ENCODE peak calls at places on chromosomes 4 and X, in nine cellular contexts. One of them, this sample, is unnamed.

GRCh38 chr4:68655764-68656444 is 14.5 kb downstream of the UGT2B15 start:
- DNase-seq in bronchial epithelial cell: peak; percentile 15
- DNase-seq in HL-60: no peak
- DNase-seq in tibial artery: no peak
- DNase-seq in dorsolateral prefrontal cortex: no peak
- DNase-seq in uterus: no peak
- DNase-seq in testis: no peak
- DNase-seq in tibial nerve: no peak
- DNase-seq in endothelial cell: no peak
- DNase-seq in this sample: no peak

GRCh38 chr4:137881641-137882040 is 349.3 kb upstream of the PCDH18 start:
- DNase-seq in bronchial epithelial cell: peak; percentile 5
- DNase-seq in HL-60: no peak
- DNase-seq in tibial artery: no peak
- DNase-seq in dorsolateral prefrontal cortex: no peak
- DNase-seq in uterus: no peak
- DNase-seq in testis: peak; percentile 18
- DNase-seq in tibial nerve: no peak
- DNase-seq in endothelial cell: no peak
- DNase-seq in this sample: no peak

GRCh38 chrX:115562492-115562872 is 1.5 kb downstream of the PLS3 start:
- DNase-seq in bronchial epithelial cell: peak; percentile 22
- DNase-seq in HL-60: no peak
- DNase-seq in tibial artery: no peak
- DNase-seq in dorsolateral prefrontal cortex: no peak
- DNase-seq in uterus: no peak
- DNase-seq in testis: no peak
- DNase-seq in tibial nerve: no peak
- DNase-seq in endothelial cell: no peak
- DNase-seq in this sample: no peak

GRCh38 chr4:112145326-112145819 is at the start of gene FAM241A:
- DNase-seq in bronchial epithelial cell: peak; percentile 49
- DNase-seq in HL-60: peak; percentile 49
- DNase-seq in tibial artery: peak; percentile 88
- DNase-seq in dorsolateral prefrontal cortex: peak; percentile 82
- DNase-seq in uterus: peak; percentile 92
- DNase-seq in testis: peak; percentile 93
- DNase-seq in tibial nerve: peak; percentile 80
- DNase-seq in endothelial cell: peak; percentile 91
- DNase-seq in this sample: peak; percentile 74

GRCh38 chrX:35115205-35115604 is 172.6 kb downstream of the FAM47B start:
- DNase-seq in bronchial epithelial cell: peak; percentile 31
- DNase-seq in HL-60: no peak
- DNase-seq in tibial artery: no peak
- DNase-seq in dorsolateral prefrontal cortex: no peak
- DNase-seq in uterus: no peak
- DNase-seq in testis: no peak
- DNase-seq in tibial nerve: no peak
- DNase-seq in endothelial cell: no peak
- DNase-seq in this sample: no peak

GRCh38 chr4:183332447-183332846 is 10.2 kb upstream of the CLDN24 start:
- DNase-seq in bronchial epithelial cell: no peak
- DNase-seq in HL-60: no peak
- DNase-seq in tibial artery: no peak
- DNase-seq in dorsolateral prefrontal cortex: no peak
- DNase-seq in uterus: no peak
- DNase-seq in testis: no peak
- DNase-seq in tibial nerve: no peak
- DNase-seq in endothelial cell: no peak
- DNase-seq in this sample: no peak

GRCh38 chr4:13481569-13481968 is 2.6 kb downstream of the RAB28 start:
- DNase-seq in bronchial epithelial cell: peak; percentile 65
- DNase-seq in HL-60: peak; percentile 51
- DNase-seq in tibial artery: no peak
- DNase-seq in dorsolateral prefrontal cortex: no peak
- DNase-seq in uterus: no peak
- DNase-seq in testis: no peak
- DNase-seq in tibial nerve: no peak
- DNase-seq in endothelial cell: no peak
- DNase-seq in this sample: no peak

GRCh38 chr4:4418676-4419370 is 31.9 kb downstream of the NSG1 start:
- DNase-seq in bronchial epithelial cell: peak; percentile 12
- DNase-seq in HL-60: no peak
- DNase-seq in tibial artery: peak; percentile 14
- DNase-seq in dorsolateral prefrontal cortex: no peak
- DNase-seq in uterus: no peak
- DNase-seq in testis: peak; percentile 8
- DNase-seq in tibial nerve: no peak
- DNase-seq in endothelial cell: no peak
- DNase-seq in this sample: no peak

GRCh38 chrX:113001836-113002235 is 161.2 kb upstream of the AMOT start:
- DNase-seq in bronchial epithelial cell: peak; percentile 1
- DNase-seq in HL-60: no peak
- DNase-seq in tibial artery: no peak
- DNase-seq in dorsolateral prefrontal cortex: no peak
- DNase-seq in uterus: no peak
- DNase-seq in testis: no peak
- DNase-seq in tibial nerve: no peak
- DNase-seq in endothelial cell: no peak
- DNase-seq in this sample: no peak

GRCh38 chr4:14862881-14863280 is 139.4 kb upstream of the CPEB2 start:
- DNase-seq in bronchial epithelial cell: no peak
- DNase-seq in HL-60: no peak
- DNase-seq in tibial artery: no peak
- DNase-seq in dorsolateral prefrontal cortex: no peak
- DNase-seq in uterus: no peak
- DNase-seq in testis: peak; percentile 58
- DNase-seq in tibial nerve: no peak
- DNase-seq in endothelial cell: no peak
- DNase-seq in this sample: no peak

GRCh38 chr4:31088600-31089230 is 368.5 kb downstream of the PCDH7 start:
- DNase-seq in bronchial epithelial cell: peak; percentile 79
- DNase-seq in HL-60: no peak
- DNase-seq in tibial artery: no peak
- DNase-seq in dorsolateral prefrontal cortex: no peak
- DNase-seq in uterus: no peak
- DNase-seq in testis: no peak
- DNase-seq in tibial nerve: no peak
- DNase-seq in endothelial cell: no peak
- DNase-seq in this sample: no peak

GRCh38 chr4:169810325-169811323 is 52.9 kb upstream of the HPF1 start:
- DNase-seq in bronchial epithelial cell: peak; percentile 78
- DNase-seq in HL-60: peak; percentile 20
- DNase-seq in tibial artery: no peak
- DNase-seq in dorsolateral prefrontal cortex: no peak
- DNase-seq in uterus: no peak
- DNase-seq in testis: peak; percentile 52
- DNase-seq in tibial nerve: no peak
- DNase-seq in endothelial cell: peak; percentile 51
- DNase-seq in this sample: peak; percentile 10

GRCh38 chrX:121876316-121876715 is 828.9 kb downstream of the GLUD2 start:
- DNase-seq in bronchial epithelial cell: peak; percentile 54
- DNase-seq in HL-60: no peak
- DNase-seq in tibial artery: no peak
- DNase-seq in dorsolateral prefrontal cortex: no peak
- DNase-seq in uterus: no peak
- DNase-seq in testis: no peak
- DNase-seq in tibial nerve: no peak
- DNase-seq in endothelial cell: no peak
- DNase-seq in this sample: no peak

GRCh38 chr4:73690051-73690744 is 50.2 kb upstream of the CXCL8 start:
- DNase-seq in bronchial epithelial cell: peak; percentile 86
- DNase-seq in HL-60: no peak
- DNase-seq in tibial artery: no peak
- DNase-seq in dorsolateral prefrontal cortex: no peak
- DNase-seq in uterus: no peak
- DNase-seq in testis: no peak
- DNase-seq in tibial nerve: no peak
- DNase-seq in endothelial cell: no peak
- DNase-seq in this sample: no peak

GRCh38 chr4:176099314-176099713 is 33.7 kb downstream of the WDR17 start:
- DNase-seq in bronchial epithelial cell: no peak
- DNase-seq in HL-60: no peak
- DNase-seq in tibial artery: no peak
- DNase-seq in dorsolateral prefrontal cortex: no peak
- DNase-seq in uterus: no peak
- DNase-seq in testis: no peak
- DNase-seq in tibial nerve: no peak
- DNase-seq in endothelial cell: no peak
- DNase-seq in this sample: no peak
- TF ChIP-seq CTCF in bronchial epithelial cell: no peak
- TF ChIP-seq CTCF in HL-60: no peak
- TF ChIP-seq CTCF in tibial artery: no peak
- TF ChIP-seq CTCF in dorsolateral prefrontal cortex: no peak
- TF ChIP-seq CTCF in uterus: no peak
- TF ChIP-seq CTCF in testis: no peak
- TF ChIP-seq CTCF in tibial nerve: no peak
- TF ChIP-seq CTCF in endothelial cell: peak; percentile 40
- TF ChIP-seq CTCF in this sample: peak; percentile 34

GRCh38 chr4:77994194-77994721 is 62.9 kb upstream of the FRAS1 start:
- DNase-seq in bronchial epithelial cell: peak; percentile 72
- DNase-seq in HL-60: no peak
- DNase-seq in tibial artery: no peak
- DNase-seq in dorsolateral prefrontal cortex: no peak
- DNase-seq in uterus: no peak
- DNase-seq in testis: peak; percentile 23
- DNase-seq in tibial nerve: no peak
- DNase-seq in endothelial cell: peak; percentile 62
- DNase-seq in this sample: peak; percentile 20
- TF ChIP-seq CTCF in bronchial epithelial cell: peak; percentile 61
- TF ChIP-seq CTCF in HL-60: peak; percentile 22
- TF ChIP-seq CTCF in tibial artery: peak; percentile 20
- TF ChIP-seq CTCF in dorsolateral prefrontal cortex: no peak
- TF ChIP-seq CTCF in uterus: peak; percentile 31
- TF ChIP-seq CTCF in testis: peak; percentile 23
- TF ChIP-seq CTCF in tibial nerve: no peak
- TF ChIP-seq CTCF in endothelial cell: peak; percentile 72
- TF ChIP-seq CTCF in this sample: peak; percentile 74

GRCh38 chr4:189917161-189917891 is 23.3 kb upstream of the FRG1 start:
- DNase-seq in bronchial epithelial cell: no peak
- DNase-seq in HL-60: no peak
- DNase-seq in tibial artery: no peak
- DNase-seq in dorsolateral prefrontal cortex: no peak
- DNase-seq in uterus: no peak
- DNase-seq in testis: no peak
- DNase-seq in tibial nerve: no peak
- DNase-seq in endothelial cell: no peak
- DNase-seq in this sample: no peak

DNA sequence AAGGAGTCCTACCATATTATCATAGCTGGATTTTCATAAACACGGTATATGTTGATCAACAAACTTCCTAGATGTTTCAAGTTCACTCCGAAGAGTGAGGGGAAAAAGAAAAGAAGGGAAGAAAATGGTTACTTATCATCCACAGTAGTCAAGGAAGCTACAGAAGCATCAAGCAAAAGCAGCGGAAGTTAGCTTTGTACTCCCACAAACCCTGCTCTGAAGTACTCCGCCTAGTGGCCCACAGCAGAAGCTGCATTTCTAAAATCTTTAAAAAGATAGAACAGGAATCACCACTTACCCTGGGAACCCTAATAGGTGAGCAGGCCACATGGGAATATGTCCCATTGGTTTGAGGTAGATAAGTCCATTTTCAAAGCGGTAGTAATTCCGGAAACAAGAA is 28.5 kb upstream of the FRG1 start:
- DNase-seq in bronchial epithelial cell: peak; percentile 1
- DNase-seq in HL-60: no peak
- DNase-seq in tibial artery: no peak
- DNase-seq in dorsolateral prefrontal cortex: no peak
- DNase-seq in uterus: no peak
- DNase-seq in testis: no peak
- DNase-seq in tibial nerve: no peak
- DNase-seq in endothelial cell: no peak
- DNase-seq in this sample: no peak
- TF ChIP-seq CTCF in bronchial epithelial cell: peak; percentile 52
- TF ChIP-seq CTCF in HL-60: peak; percentile 41
- TF ChIP-seq CTCF in tibial artery: no peak
- TF ChIP-seq CTCF in dorsolateral prefrontal cortex: no peak
- TF ChIP-seq CTCF in uterus: no peak
- TF ChIP-seq CTCF in testis: no peak
- TF ChIP-seq CTCF in tibial nerve: no peak
- TF ChIP-seq CTCF in endothelial cell: peak; percentile 68
- TF ChIP-seq CTCF in this sample: peak; percentile 29

GRCh38 chr4:142700521-142700920 is 145.6 kb downstream of the INPP4B start:
- DNase-seq in bronchial epithelial cell: no peak
- DNase-seq in HL-60: no peak
- DNase-seq in tibial artery: no peak
- DNase-seq in dorsolateral prefrontal cortex: no peak
- DNase-seq in uterus: no peak
- DNase-seq in testis: no peak
- DNase-seq in tibial nerve: no peak
- DNase-seq in endothelial cell: no peak
- DNase-seq in this sample: no peak

GRCh38 chr4:142697928-142698327 is 148.2 kb downstream of the INPP4B start:
- DNase-seq in bronchial epithelial cell: no peak
- DNase-seq in HL-60: no peak
- DNase-seq in tibial artery: no peak
- DNase-seq in dorsolateral prefrontal cortex: no peak
- DNase-seq in uterus: no peak
- DNase-seq in testis: no peak
- DNase-seq in tibial nerve: no peak
- DNase-seq in endothelial cell: no peak
- DNase-seq in this sample: no peak

GRCh38 chr4:142697303-142697702 is 148.8 kb downstream of the INPP4B start:
- DNase-seq in bronchial epithelial cell: no peak
- DNase-seq in HL-60: no peak
- DNase-seq in tibial artery: no peak
- DNase-seq in dorsolateral prefrontal cortex: no peak
- DNase-seq in uterus: no peak
- DNase-seq in testis: no peak
- DNase-seq in tibial nerve: no peak
- DNase-seq in endothelial cell: no peak
- DNase-seq in this sample: no peak

GRCh38 chr4:142698541-142698940 is 147.6 kb downstream of the INPP4B start:
- DNase-seq in bronchial epithelial cell: peak; percentile 1
- DNase-seq in HL-60: no peak
- DNase-seq in tibial artery: no peak
- DNase-seq in dorsolateral prefrontal cortex: no peak
- DNase-seq in uterus: no peak
- DNase-seq in testis: no peak
- DNase-seq in tibial nerve: no peak
- DNase-seq in endothelial cell: no peak
- DNase-seq in this sample: no peak

DNA sequence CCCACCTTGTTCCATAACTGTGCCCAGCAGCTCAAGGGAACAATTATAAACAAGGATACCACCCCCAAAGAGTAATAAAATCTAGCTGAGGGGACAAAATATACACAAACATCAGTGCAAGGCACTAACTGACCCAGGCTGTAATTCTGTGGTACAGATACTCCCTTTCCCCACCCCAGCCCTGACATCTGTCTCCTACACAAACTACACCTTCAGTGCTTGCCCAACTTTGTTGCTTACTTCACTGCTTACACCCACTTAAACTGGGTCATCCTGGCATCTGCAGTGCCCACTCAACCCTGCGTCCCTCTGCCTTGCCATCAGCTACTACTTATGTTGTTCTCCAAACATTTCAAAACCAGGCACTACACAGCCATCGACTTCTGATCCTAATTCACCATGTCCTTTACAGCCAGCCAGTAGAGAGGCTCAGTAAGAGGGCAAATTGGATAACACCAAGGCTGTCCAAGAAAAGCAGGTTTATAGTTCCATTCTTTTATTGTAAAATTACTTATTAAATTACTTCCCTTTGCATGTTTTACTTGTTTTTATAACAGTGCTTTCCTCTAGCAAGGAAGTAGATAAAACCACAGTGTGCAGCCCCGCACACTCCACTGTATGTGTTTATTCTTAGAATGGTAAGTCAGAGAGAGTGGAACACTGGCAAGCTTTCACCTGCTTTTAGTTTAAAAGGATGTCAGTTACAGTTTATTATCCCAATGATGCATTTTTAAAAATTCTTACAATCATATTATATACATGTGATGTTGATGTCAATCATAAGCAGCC is 149.6 kb downstream of the INPP4B start:
- DNase-seq in bronchial epithelial cell: no peak
- DNase-seq in HL-60: no peak
- DNase-seq in tibial artery: no peak
- DNase-seq in dorsolateral prefrontal cortex: no peak
- DNase-seq in uterus: no peak
- DNase-seq in testis: no peak
- DNase-seq in tibial nerve: no peak
- DNase-seq in endothelial cell: no peak
- DNase-seq in this sample: no peak
- TF ChIP-seq CTCF in bronchial epithelial cell: no peak
- TF ChIP-seq CTCF in HL-60: no peak
- TF ChIP-seq CTCF in tibial artery: no peak
- TF ChIP-seq CTCF in dorsolateral prefrontal cortex: no peak
- TF ChIP-seq CTCF in uterus: no peak
- TF ChIP-seq CTCF in testis: no peak
- TF ChIP-seq CTCF in tibial nerve: no peak
- TF ChIP-seq CTCF in endothelial cell: no peak
- TF ChIP-seq CTCF in this sample: no peak